ENCODE peak calls at places on chromosomes 16 and 17, in six cellular contexts. H, N, I, V, C and A are unnamed samples.

GRCh38 chr17:64156670-64157069 is 26.7 kb upstream of the ERN1 start:
- DNase-seq in H (no peak), N (no peak), I (no peak), V (no peak), C (no peak), A (no peak)

GRCh38 chr16:4347010-4347409 is 4.1 kb downstream of the PAM16 start:
- DNase-seq in H (no peak), N (no peak), I (peak), V (no peak), C (no peak), A (no peak)

GRCh38 chr17:75047398-75048098 is 523 bp downstream of the KCTD2 start:
- DNase-seq in H (peak), N (peak), I (peak), V (no peak), C (peak), A (no peak)

GRCh38 chr16:55133654-55134053 is 190.3 kb upstream of the IRX6 start:
- DNase-seq in H (peak), N (no peak), I (no peak), V (no peak), C (no peak), A (no peak)

GRCh38 chr17:15395091-15395490 is 53.7 kb upstream of the TEKT3 start:
- DNase-seq in H (no peak), N (no peak), I (no peak), V (no peak), C (no peak), A (no peak)

GRCh38 chr16:47848481-47849109 is 307.2 kb downstream of the ABCC12 start:
- DNase-seq in H (no peak), N (no peak), I (no peak), V (no peak), C (no peak), A (no peak)

GRCh38 chr16:28513484-28514181 is 7.0 kb upstream of the IL27 start:
- DNase-seq in H (no peak), N (no peak), I (no peak), V (no peak), C (no peak), A (no peak)

GRCh38 chr17:48459070-48459469 is 29.1 kb upstream of the SKAP1 start:
- DNase-seq in H (no peak), N (no peak), I (no peak), V (no peak), C (no peak), A (no peak)

GRCh38 chr16:67571464-67571863 is 9.1 kb downstream of the CTCF start:
- DNase-seq in H (no peak), N (no peak), I (no peak), V (no peak), C (no peak), A (no peak)

GRCh38 chr16:30565984-30566383 is 5.5 kb downstream of the ZNF688 start:
- DNase-seq in H (no peak), N (no peak), I (no peak), V (no peak), C (no peak), A (no peak)

GRCh38 chr17:47305302-47305923 is 18.3 kb upstream of the EFCAB13 start:
- DNase-seq in H (no peak), N (no peak), I (no peak), V (no peak), C (no peak), A (no peak)

GRCh38 chr17:45700171-45701090 is 83.7 kb upstream of the CRHR1 start:
- DNase-seq in H (no peak), N (no peak), I (no peak), V (no peak), C (no peak), A (no peak)

GRCh38 chr16:68563631-68564366 is 24.7 kb downstream of the ZFP90 start:
- DNase-seq in H (no peak), N (no peak), I (no peak), V (no peak), C (no peak), A (no peak)

GRCh38 chr17:29569245-29569950 is 897 bp downstream of the TP53I13 start:
- DNase-seq in H (peak), N (peak), I (peak), V (no peak), C (no peak), A (no peak)

DNA sequence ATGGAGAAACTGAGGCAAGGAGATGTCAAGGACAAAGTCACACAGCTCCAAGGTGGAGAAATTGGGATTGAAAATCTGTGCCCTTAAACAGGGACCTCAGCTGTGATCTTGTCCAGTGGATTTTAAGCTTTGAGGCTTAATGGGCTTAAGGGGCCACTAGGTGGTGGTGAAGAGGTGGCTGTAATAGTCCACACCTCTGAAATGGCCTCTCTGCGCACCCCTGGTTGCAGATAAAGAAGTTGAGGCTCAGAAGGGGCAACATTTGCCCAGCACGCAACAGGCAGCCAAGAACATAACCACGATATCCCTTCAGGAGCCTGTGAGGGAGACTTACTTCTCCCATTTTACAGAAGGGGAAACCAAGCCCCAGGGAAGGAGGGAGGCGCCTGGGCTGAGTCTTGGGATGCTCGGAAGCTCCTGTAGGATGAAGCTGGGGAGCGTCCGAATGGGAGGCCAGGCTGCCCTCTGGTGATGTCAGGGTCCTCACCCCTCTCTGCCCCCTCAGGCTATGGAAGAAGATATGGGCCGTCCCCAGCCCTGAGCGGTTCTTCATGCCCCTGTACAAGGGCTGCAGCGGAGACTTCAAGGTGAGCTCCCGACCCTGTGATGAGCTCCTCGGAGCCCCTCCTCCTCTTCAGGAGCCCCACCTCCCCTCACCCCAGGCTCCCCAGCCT is 43.7 kb downstream of the IL21R start:
- DNase-seq in H (no peak), N (no peak), I (peak), V (no peak), C (no peak), A (no peak)
- TF ChIP-seq CTCF in H (no peak), N (no peak), I (no peak), V (no peak), C (no peak), A (no peak)

GRCh38 chr16:11101695-11102522 is 154.1 kb downstream of the SOCS1 start:
- DNase-seq in H (no peak), N (no peak), I (no peak), V (no peak), C (no peak), A (no peak)
- TF ChIP-seq CTCF in H (no peak), N (no peak), I (no peak), V (no peak), C (no peak), A (no peak)

DNA sequence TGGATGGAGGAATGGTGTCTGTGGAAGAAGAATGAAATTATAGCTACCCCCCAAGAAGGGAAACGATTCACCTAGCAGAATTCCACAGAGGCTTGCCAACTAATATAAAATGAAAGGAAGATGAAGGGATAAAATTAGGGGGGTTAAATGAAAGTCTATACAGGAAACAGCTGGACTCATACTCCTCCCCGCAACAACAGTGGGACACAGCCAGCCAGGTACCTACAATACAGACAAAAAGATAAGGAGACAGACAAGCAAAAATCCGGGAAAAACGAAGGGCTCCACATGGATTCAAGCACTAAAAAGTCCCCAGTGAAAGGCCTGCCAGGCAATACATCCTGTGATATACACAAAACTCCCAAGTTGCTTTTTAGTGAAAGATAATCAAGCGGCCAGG is 47.9 kb downstream of the CACNG1 start:
- DNase-seq in H (no peak), N (no peak), I (no peak), V (no peak), C (no peak), A (no peak)
- TF ChIP-seq CTCF in H (no peak), N (no peak), I (no peak), V (no peak), C (no peak), A (no peak)

GRCh38 chr16:79261461-79261860 is 339.1 kb downstream of the MAF start:
- DNase-seq in H (peak), N (no peak), I (peak), V (peak), C (peak), A (no peak)
- TF ChIP-seq CTCF in H (peak), N (no peak), I (peak), V (peak), C (peak), A (peak)

DNA sequence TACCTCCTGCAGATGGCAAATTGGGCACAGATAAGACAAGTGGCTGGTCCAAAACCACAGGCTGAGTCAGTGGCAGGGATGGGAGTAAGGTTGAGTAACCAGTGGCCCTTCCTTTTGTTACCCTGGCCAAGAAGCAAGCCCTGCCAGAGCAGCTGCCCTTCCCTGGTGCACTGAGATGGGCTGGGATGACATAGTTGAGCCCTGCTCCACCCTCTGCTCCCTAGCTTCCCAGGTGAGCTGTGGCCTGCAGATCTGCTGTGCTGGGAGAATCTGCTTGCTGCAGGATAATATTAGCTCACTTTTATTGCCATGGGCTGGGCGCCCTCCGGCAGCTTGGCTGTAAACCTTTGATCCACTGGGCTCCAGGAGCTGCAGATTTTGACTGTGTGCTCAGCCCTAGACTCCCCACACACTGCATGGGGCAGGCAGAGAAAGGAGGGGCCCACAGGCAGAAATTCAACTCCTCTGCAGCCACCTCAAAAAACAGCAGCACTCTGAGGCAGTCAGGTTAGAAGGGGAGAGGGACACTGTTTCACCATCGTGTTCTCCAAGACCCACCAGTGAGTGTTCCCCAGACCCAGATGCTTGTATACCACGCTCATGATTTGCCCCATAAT is 101.8 kb downstream of the CBLN1 start:
- DNase-seq in H (no peak), N (no peak), I (no peak), V (no peak), C (no peak), A (no peak)
- TF ChIP-seq CTCF in H (no peak), N (no peak), I (no peak), V (no peak), C (no peak), A (no peak)

GRCh38 chr17:409848-410673 is 57.5 kb upstream of the RPH3AL start:
- DNase-seq in H (peak), N (peak), I (peak), V (peak), C (peak), A (peak)
- TF ChIP-seq CTCF in H (no peak), N (peak), I (no peak), V (no peak), C (peak), A (no peak)

GRCh38 chr16:23435500-23435899 is 17.5 kb downstream of the COG7 start:
- DNase-seq in H (peak), N (peak), I (peak), V (peak), C (peak), A (peak)

GRCh38 chr16:23434380-23434779 is 18.6 kb downstream of the COG7 start:
- DNase-seq in H (no peak), N (no peak), I (no peak), V (peak), C (peak), A (peak)

GRCh38 chr16:23428351-23428750 is 24.6 kb downstream of the COG7 start:
- DNase-seq in H (no peak), N (no peak), I (no peak), V (no peak), C (no peak), A (no peak)

GRCh38 chr16:23433261-23433920 is 19.6 kb downstream of the COG7 start:
- DNase-seq in H (no peak), N (no peak), I (no peak), V (no peak), C (no peak), A (no peak)

DNA sequence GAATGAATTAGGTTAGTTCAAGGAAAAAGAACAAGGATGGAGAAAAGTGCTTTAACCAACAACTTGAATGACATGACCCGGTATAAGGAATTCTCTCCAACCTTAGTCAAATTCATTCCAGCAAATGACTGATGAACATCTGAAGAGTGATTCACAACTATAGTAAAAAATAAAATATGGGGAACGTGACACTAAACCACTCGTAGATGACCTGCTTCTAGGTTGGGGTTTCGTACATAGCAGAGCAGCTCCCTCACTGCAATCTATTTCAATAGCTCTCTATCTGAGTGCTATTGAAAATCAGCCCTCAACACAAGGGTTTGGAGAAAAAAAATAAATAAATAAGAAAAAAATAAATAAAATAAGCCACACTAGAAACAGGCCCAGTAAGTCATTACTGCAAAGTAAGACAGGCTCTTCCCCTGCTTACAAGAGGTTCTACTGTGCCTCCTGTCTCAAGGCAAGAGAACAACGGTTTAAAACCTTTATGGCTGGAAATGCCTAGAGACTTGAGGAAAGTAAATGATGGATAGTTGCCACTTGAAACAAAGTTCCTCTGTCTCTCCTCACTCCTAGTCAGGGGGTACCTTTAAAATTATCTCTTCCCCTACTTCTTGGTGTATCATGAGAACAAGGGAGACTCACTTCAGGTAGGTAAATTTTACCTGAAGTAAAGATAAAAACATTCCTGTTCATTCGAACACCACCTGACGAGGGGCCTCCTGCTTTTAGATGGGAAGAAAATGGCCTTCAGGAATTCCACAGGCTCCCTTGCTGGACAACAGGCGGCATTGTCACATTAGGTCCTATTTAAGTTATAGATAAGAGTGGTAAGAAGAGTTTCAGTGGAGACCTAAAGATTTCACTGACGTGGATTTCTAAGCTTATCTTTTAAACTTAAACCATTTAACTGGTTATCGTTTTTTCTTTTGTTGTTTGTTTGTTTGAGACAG is 20.5 kb downstream of the COG7 start:
- DNase-seq in H (no peak), N (no peak), I (no peak), V (no peak), C (no peak), A (no peak)
- TF ChIP-seq CTCF in H (no peak), N (no peak), I (peak), V (no peak), C (no peak), A (peak)

GRCh38 chr17:9824094-9824493 is 1.6 kb upstream of the GLP2R start:
- DNase-seq in H (no peak), N (no peak), I (no peak), V (no peak), C (no peak), A (no peak)
- TF ChIP-seq CTCF in H (no peak), N (no peak), I (no peak), V (no peak), C (no peak), A (no peak)

DNA sequence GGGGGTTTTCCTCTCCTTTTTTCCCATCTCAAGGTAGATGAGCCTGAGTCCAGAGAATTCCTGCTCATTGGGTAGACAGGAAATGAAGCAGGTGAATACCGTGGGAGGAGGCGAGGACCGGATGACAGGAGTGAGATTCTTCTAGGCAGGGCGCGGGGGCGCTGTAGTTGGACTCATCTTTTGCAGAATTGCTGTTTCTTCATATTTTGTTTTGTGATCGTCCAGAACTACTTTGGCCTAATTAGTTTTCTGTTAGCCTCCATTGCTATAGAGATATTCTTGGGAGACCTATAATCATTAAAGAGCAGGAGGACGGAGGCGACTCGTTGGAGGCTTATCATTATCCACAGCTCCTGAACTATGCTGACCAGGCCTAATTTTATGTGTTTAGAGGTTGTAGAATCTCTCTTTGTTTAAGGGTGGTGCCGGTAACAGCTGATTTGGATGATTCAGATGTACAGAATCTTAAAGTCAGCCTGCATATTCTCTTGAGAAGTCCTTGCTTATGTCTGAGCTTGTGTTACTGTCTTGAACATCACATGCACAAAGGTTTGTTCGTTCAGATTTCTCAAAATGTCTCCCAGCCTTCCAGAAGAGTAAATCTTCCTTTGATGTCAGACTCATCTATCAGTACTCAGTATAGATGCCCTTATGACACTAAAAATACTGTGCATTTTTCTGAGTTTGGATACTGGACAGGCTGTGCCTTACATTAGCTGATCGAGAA is 741 bp downstream of the ATP6V0A1 start:
- DNase-seq in H (peak), N (peak), I (peak), V (peak), C (peak), A (no peak)
- TF ChIP-seq CTCF in H (no peak), N (peak), I (peak), V (peak), C (no peak), A (peak)